ENCODE peak calls at places on chromosomes 7 and 10, in five cellular contexts. F is Calu3, N is D341Med, V is H7, J is left kidney. U is an unnamed sample.

GRCh38 chr7:74575083-74575803 is 82.3 kb upstream of the GTF2I start:
- DNase-seq in F (peak), N (no peak), V (no peak), J (no peak), U (no peak)

GRCh38 chr10:101837753-101838152 is 5.8 kb downstream of the KCNIP2 start:
- DNase-seq in F (no peak), N (no peak), V (no peak), J (peak), U (no peak)

GRCh38 chr7:131302876-131303707 is 24.6 kb upstream of the MKLN1 start:
- DNase-seq in F (peak), N (peak), V (peak), J (peak), U (peak)

GRCh38 chr7:85234746-85235145 is 47.9 kb upstream of the SEMA3D start:
- DNase-seq in F (no peak), N (no peak), V (no peak), J (peak), U (no peak)

GRCh38 chr10:31620236-31621151 is 301.5 kb downstream of the ZEB1 start:
- DNase-seq in F (no peak), N (peak), V (peak), J (no peak), U (no peak)

GRCh38 chr7:88565401-88565800 is 194.1 kb upstream of the ZNF804B start:
- DNase-seq in F (no peak), N (no peak), V (no peak), J (no peak), U (no peak)

GRCh38 chr10:96708456-96708855 is 11.9 kb downstream of the PIK3AP1 start:
- DNase-seq in F (no peak), N (no peak), V (no peak), J (no peak), U (no peak)

GRCh38 chr7:131538791-131539179 is 17.6 kb downstream of the PODXL start:
- DNase-seq in F (no peak), N (peak), V (peak), J (peak), U (peak)

GRCh38 chr7:127920787-127921438 is 110.3 kb downstream of the LRRC4 start:
- DNase-seq in F (no peak), N (no peak), V (no peak), J (no peak), U (no peak)

GRCh38 chr10:35378547-35379210 is 42.4 kb downstream of the CCNY start:
- DNase-seq in F (no peak), N (no peak), V (no peak), J (no peak), U (no peak)

GRCh38 chr7:127803626-127804025 is 151.6 kb downstream of the SND1 start:
- DNase-seq in F (no peak), N (no peak), V (no peak), J (no peak), U (peak)

GRCh38 chr10:124087672-124088634 is 5.4 kb downstream of the CHST15 start:
- DNase-seq in F (peak), N (no peak), V (peak), J (no peak), U (peak)

GRCh38 chr7:43112088-43112940 is at the start of gene HECW1:
- DNase-seq in F (no peak), N (peak), V (peak), J (peak), U (peak)

GRCh38 chr7:7207876-7208275 is 25.5 kb downstream of the C1GALT1 start:
- DNase-seq in F (no peak), N (no peak), V (no peak), J (no peak), U (no peak)

GRCh38 chr7:149775176-149775556 is 1.8 kb upstream of the ZNF467 start:
- DNase-seq in F (no peak), N (no peak), V (no peak), J (no peak), U (no peak)

GRCh38 chr10:3398825-3399646 is 226.5 kb upstream of the PITRM1 start:
- DNase-seq in F (no peak), N (no peak), V (no peak), J (no peak), U (no peak)

U was measured in NCI-H69.